ENCODE peak calls at places on chromosomes 4 and X, in seven cellular contexts. F, T, A, E, W, B and K are unnamed samples.

GRCh38 chr4:139403457-139403856 is 50.5 kb upstream of the RAB33B start:
- DNase-seq in F (no peak), T (no peak), A (peak; percentile 22), E (no peak), W (peak; percentile 11), B (no peak), K (no peak)

GRCh38 chr4:25993564-25994185 is 79.7 kb downstream of the SMIM20 start:
- DNase-seq in F (no peak), T (no peak), A (peak; percentile 75), E (no peak), W (peak; percentile 7), B (peak; percentile 32), K (no peak)

GRCh38 chrX:53538781-53539180 is 104.6 kb upstream of the HSD17B10 start:
- DNase-seq in F (no peak), T (no peak), A (no peak), E (no peak), W (no peak), B (no peak), K (no peak)

GRCh38 chrX:152061083-152061482 is 77.3 kb downstream of the MAGEA10 start:
- DNase-seq in F (no peak), T (no peak), A (no peak), E (no peak), W (no peak), B (no peak), K (no peak)

GRCh38 chrX:8783100-8784098 is 17.8 kb downstream of the FAM9A start:
- DNase-seq in F (peak; percentile 38), T (no peak), A (peak; percentile 8), E (no peak), W (peak; percentile 26), B (no peak), K (no peak)

GRCh38 chrX:153878969-153879653 is 6.9 kb downstream of the L1CAM start:
- DNase-seq in F (no peak), T (no peak), A (peak; percentile 60), E (peak; percentile 12), W (no peak), B (peak; percentile 63), K (no peak)

GRCh38 chr4:6095023-6095817 is 77.0 kb upstream of the C4orf50 start:
- DNase-seq in F (no peak), T (no peak), A (no peak), E (no peak), W (no peak), B (no peak), K (no peak)

GRCh38 chr4:26458104-26458503 is 32.2 kb downstream of the CCKAR start:
- DNase-seq in F (no peak), T (no peak), A (no peak), E (no peak), W (no peak), B (no peak), K (no peak)

GRCh38 chr4:1846580-1846979 is 9.4 kb downstream of the LETM1 start:
- DNase-seq in F (no peak), T (no peak), A (no peak), E (no peak), W (no peak), B (no peak), K (no peak)

GRCh38 chr4:28279249-28279648 is 1418.6 kb downstream of the STIM2 start:
- DNase-seq in F (no peak), T (no peak), A (no peak), E (no peak), W (no peak), B (no peak), K (no peak)

GRCh38 chrX:114532093-114532805 is 51.6 kb upstream of the HTR2C start:
- DNase-seq in F (no peak), T (no peak), A (no peak), E (no peak), W (peak; percentile 35), B (no peak), K (no peak)

GRCh38 chr4:184000457-184001395 is 95.6 kb downstream of the STOX2 start:
- DNase-seq in F (no peak), T (no peak), A (no peak), E (no peak), W (no peak), B (no peak), K (no peak)

GRCh38 chrX:134396174-134396573 is 63.8 kb upstream of the HPRT1 start:
- DNase-seq in F (no peak), T (no peak), A (peak; percentile 2), E (peak; percentile 12), W (peak; percentile 21), B (no peak), K (no peak)

GRCh38 chrX:42988700-42989099 is 210.7 kb upstream of the PPP1R2C start:
- DNase-seq in F (no peak), T (no peak), A (no peak), E (no peak), W (no peak), B (no peak), K (no peak)

GRCh38 chrX:13376857-13377441 is 57.1 kb upstream of the ATXN3L start:
- DNase-seq in F (peak; percentile 22), T (no peak), A (no peak), E (no peak), W (peak; percentile 96), B (no peak), K (no peak)

DNA sequence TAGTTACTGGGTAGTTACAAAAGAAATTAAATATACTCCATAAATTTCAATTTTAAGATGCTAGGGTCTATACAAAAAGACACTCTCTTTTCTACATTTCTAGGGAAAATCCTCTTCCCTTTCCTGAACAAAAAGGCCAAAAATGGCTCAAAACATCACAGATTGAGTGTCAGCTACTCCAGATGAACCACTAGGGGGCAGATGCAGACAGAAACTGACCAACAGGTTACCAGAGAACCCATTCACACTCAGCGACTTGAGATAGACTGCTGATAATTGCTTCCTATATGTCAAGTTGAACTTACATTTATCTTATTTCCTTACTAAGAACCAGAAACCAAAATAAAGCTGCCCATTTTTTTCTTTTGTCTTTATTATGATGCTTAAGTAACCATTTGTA is 83.4 kb upstream of the MID1IP1 start:
- DNase-seq in F (peak; percentile 4), T (no peak), A (peak; percentile 43), E (peak; percentile 29), W (peak; percentile 22), B (peak; percentile 23), K (no peak)
- TF ChIP-seq CTCF in F (no peak), T (no peak), A (peak; percentile 65), E (peak; percentile 55), W (peak; percentile 52), B (peak; percentile 75), K (peak; percentile 54)

GRCh38 chr4:134906404-134907023 is 704.9 kb upstream of the PABPC4L start:
- DNase-seq in F (no peak), T (no peak), A (peak; percentile 49), E (peak; percentile 48), W (peak; percentile 25), B (peak; percentile 31), K (no peak)
- TF ChIP-seq CTCF in F (peak; percentile 8), T (no peak), A (peak; percentile 65), E (peak; percentile 26), W (peak; percentile 38), B (peak; percentile 71), K (peak; percentile 63)

DNA sequence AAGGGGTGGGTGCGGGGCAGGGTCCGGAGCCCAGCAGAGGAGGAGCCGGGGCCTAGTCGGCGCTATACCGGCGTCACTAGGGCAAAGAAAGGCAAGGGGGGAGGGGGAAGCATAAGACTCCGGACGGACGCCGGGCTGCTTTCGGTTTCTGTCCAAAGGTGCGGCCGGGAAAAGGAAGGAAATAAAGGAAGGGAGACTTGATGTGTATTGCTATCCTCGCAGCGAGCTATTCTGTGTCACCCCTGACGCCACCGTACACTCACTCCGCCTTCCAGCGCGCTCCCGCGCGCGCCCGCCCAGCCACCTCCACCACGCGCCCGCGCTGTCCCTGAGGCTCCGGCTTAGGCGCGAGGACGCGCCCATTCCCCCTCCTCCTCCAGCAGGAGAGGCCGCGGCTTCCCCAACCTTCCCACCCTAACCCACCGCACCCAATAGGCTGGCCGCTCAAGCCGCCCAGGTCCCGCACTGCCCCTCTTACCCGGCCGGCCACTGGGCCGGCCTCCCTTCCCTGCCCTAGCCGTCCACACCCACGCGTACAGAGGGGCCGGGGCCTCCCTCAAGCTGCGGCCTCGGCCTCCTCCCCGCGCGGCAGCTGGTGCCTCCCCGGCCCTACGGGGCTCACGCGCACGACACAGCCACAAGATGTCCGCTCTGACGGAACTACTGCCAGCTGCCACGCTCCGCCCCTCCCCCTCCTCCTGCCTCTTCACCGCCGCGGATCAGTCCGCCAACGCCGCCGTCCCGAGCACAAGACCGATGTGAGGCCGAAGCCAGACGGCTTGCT is at the start of gene UBE2D3:
- DNase-seq in F (peak; percentile 94), T (peak; percentile 95), A (peak; percentile 96), E (peak; percentile 94), W (peak; percentile 98), B (peak; percentile 93), K (peak; percentile 91)
- TF ChIP-seq CTCF in F (no peak), T (no peak), A (no peak), E (peak; percentile 25), W (peak; percentile 17), B (no peak), K (no peak)

DNA sequence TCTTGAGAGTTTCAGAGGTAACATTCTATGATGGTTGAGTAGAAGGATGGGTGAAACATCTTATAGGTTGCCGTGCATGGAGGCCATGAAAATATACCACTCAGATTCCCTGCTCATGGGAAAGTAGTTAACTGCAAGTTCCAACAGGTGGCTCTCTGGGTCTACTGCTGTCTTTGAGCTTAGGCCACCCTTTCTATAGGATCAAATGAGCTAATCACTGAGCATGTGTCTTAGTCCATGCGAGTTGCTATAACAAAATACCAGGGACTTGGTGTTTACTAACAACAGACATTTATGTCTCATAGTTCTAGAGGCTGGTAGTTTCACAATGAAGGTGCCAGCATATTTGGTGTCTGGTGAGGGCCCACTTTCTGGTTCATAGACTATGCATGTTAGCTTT is 144.8 kb upstream of the UNC5C start:
- DNase-seq in F (no peak), T (no peak), A (peak; percentile 9), E (no peak), W (peak; percentile 68), B (peak; percentile 21), K (no peak)
- TF ChIP-seq CTCF in F (no peak), T (peak; percentile 9), A (peak; percentile 36), E (peak; percentile 28), W (peak; percentile 54), B (peak; percentile 57), K (no peak)

DNA sequence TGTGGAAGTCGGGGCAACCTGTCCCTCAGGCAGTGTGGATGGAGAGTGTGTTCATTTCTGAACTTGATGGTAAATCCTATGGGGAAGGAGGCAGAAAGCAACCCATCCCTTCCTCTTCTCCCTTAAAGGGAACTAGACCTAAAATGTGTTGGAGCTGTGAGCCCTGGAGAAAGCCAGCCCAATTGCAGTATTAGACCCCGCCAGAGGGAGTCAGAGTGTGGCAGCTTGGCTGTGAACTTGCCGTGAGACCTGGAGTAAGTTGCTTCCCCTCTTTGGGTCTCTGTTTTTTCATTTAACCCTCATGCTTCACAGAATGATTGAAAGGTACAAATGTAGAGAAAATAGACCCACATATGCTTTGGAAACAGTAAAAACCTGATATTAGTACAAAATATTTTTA is 108.7 kb upstream of the PAK3 start:
- DNase-seq in F (no peak), T (no peak), A (no peak), E (peak; percentile 15), W (no peak), B (no peak), K (no peak)
- TF ChIP-seq CTCF in F (no peak), T (no peak), A (peak; percentile 14), E (peak; percentile 18), W (peak; percentile 11), B (peak; percentile 32), K (peak; percentile 31)

GRCh38 chr4:20629180-20630115 is 70.8 kb upstream of the PACRGL start:
- DNase-seq in F (no peak), T (no peak), A (no peak), E (no peak), W (no peak), B (no peak), K (no peak)
- TF ChIP-seq CTCF in F (no peak), T (no peak), A (no peak), E (no peak), W (no peak), B (no peak), K (no peak)

GRCh38 chrX:136170109-136170800 is 22.9 kb downstream of the FHL1 start:
- DNase-seq in F (no peak), T (no peak), A (no peak), E (no peak), W (peak; percentile 58), B (no peak), K (no peak)
- TF ChIP-seq CTCF in F (no peak), T (no peak), A (no peak), E (peak; percentile 47), W (peak; percentile 42), B (no peak), K (no peak)